ENCODE peak calls at places on chromosomes 1 and 21, in seven cellular contexts. One of them, this sample, is unnamed.

GRCh38 chr1:39711359-39712340 is 20.4 kb upstream of the HPCAL4 start:
- DNase-seq in ovary: no peak
- DNase-seq in ACHN: no peak
- DNase-seq in fibroblast of lung: no peak
- DNase-seq in HAP-1: peak
- DNase-seq in sciatic nerve: no peak
- DNase-seq in NCI-H446 treated with DMSO at 0.1 percent for 48 hours: no peak
- DNase-seq in this sample: no peak

GRCh38 chr21:45208627-45208951 is 79.1 kb downstream of the POFUT2 start:
- DNase-seq in NCI-H446 treated with DMSO at 0.1 percent for 48 hours: no peak
- DNase-seq in ovary: no peak
- DNase-seq in sciatic nerve: no peak
- DNase-seq in fibroblast of lung: peak
- DNase-seq in ACHN: no peak
- DNase-seq in HAP-1: no peak
- DNase-seq in this sample: no peak

GRCh38 chr1:227793079-227793947 is 22.2 kb upstream of the PRSS38 start:
- DNase-seq in ovary: no peak
- DNase-seq in fibroblast of lung: no peak
- DNase-seq in HAP-1: no peak
- DNase-seq in ACHN: no peak
- DNase-seq in sciatic nerve: no peak
- DNase-seq in NCI-H446 treated with DMSO at 0.1 percent for 48 hours: no peak
- DNase-seq in this sample: no peak

GRCh38 chr1:71587961-71588360 is 507.1 kb upstream of the ZRANB2 start:
- DNase-seq in HAP-1: peak
- DNase-seq in NCI-H446 treated with DMSO at 0.1 percent for 48 hours: peak
- DNase-seq in sciatic nerve: no peak
- DNase-seq in ovary: no peak
- DNase-seq in fibroblast of lung: peak
- DNase-seq in ACHN: peak
- DNase-seq in this sample: peak

GRCh38 chr1:115411388-115412063 is 73.5 kb upstream of the NGF start:
- DNase-seq in HAP-1: no peak
- DNase-seq in NCI-H446 treated with DMSO at 0.1 percent for 48 hours: no peak
- DNase-seq in ACHN: no peak
- DNase-seq in sciatic nerve: no peak
- DNase-seq in ovary: peak
- DNase-seq in fibroblast of lung: peak
- DNase-seq in this sample: no peak

GRCh38 chr1:176559474-176560390 is 96.8 kb downstream of the PAPPA2 start:
- DNase-seq in sciatic nerve: no peak
- DNase-seq in ovary: no peak
- DNase-seq in ACHN: peak
- DNase-seq in fibroblast of lung: peak
- DNase-seq in HAP-1: peak
- DNase-seq in NCI-H446 treated with DMSO at 0.1 percent for 48 hours: peak
- DNase-seq in this sample: peak

GRCh38 chr1:234887026-234887910 is 241.4 kb downstream of the TOMM20 start:
- DNase-seq in HAP-1: no peak
- DNase-seq in sciatic nerve: no peak
- DNase-seq in ovary: peak
- DNase-seq in NCI-H446 treated with DMSO at 0.1 percent for 48 hours: no peak
- DNase-seq in ACHN: no peak
- DNase-seq in fibroblast of lung: no peak
- DNase-seq in this sample: no peak

GRCh38 chr1:65924471-65924870 is 131.8 kb downstream of the PDE4B start:
- DNase-seq in sciatic nerve: no peak
- DNase-seq in NCI-H446 treated with DMSO at 0.1 percent for 48 hours: no peak
- DNase-seq in HAP-1: no peak
- DNase-seq in ovary: no peak
- DNase-seq in fibroblast of lung: peak
- DNase-seq in ACHN: no peak
- DNase-seq in this sample: no peak

GRCh38 chr1:201636581-201636980 is 97.7 kb downstream of the NAV1 start:
- DNase-seq in sciatic nerve: no peak
- DNase-seq in NCI-H446 treated with DMSO at 0.1 percent for 48 hours: no peak
- DNase-seq in fibroblast of lung: peak
- DNase-seq in ACHN: no peak
- DNase-seq in HAP-1: no peak
- DNase-seq in ovary: no peak
- DNase-seq in this sample: no peak

GRCh38 chr1:66251521-66251920 is 282.4 kb upstream of the SGIP1 start:
- DNase-seq in fibroblast of lung: no peak
- DNase-seq in sciatic nerve: no peak
- DNase-seq in NCI-H446 treated with DMSO at 0.1 percent for 48 hours: no peak
- DNase-seq in ACHN: no peak
- DNase-seq in ovary: no peak
- DNase-seq in HAP-1: no peak
- DNase-seq in this sample: peak

GRCh38 chr1:32774950-32775634 is 42.1 kb downstream of the YARS1 start:
- DNase-seq in ovary: no peak
- DNase-seq in fibroblast of lung: peak
- DNase-seq in ACHN: peak
- DNase-seq in NCI-H446 treated with DMSO at 0.1 percent for 48 hours: no peak
- DNase-seq in HAP-1: no peak
- DNase-seq in sciatic nerve: no peak
- DNase-seq in this sample: no peak

GRCh38 chr21:46421756-46422555 is 36.7 kb upstream of the DIP2A start:
- DNase-seq in ovary: no peak
- DNase-seq in sciatic nerve: no peak
- DNase-seq in ACHN: no peak
- DNase-seq in fibroblast of lung: no peak
- DNase-seq in HAP-1: no peak
- DNase-seq in NCI-H446 treated with DMSO at 0.1 percent for 48 hours: no peak
- DNase-seq in this sample: no peak